ENCODE peak calls at places on chromosomes 6 and 20, in six cellular contexts. One of them, this sample, is unnamed.
A peak's percentile ranks its signal among the peaks of the same experiment; 100 is the strongest.

GRCh38 chr6:26045046-26045938 is 41.9 kb upstream of the HFE start:
- DNase-seq in iris pigment epithelial cell: peak; percentile 93
- DNase-seq in NCI-H526 treated with DMSO at 0.1 percent for 48 hours: peak; percentile 7
- DNase-seq in GM18507: no peak
- DNase-seq in type B pancreatic cell: no peak
- DNase-seq in CD8-positive, alpha-beta T cell: peak; percentile 79
- DNase-seq in this sample: peak; percentile 82

GRCh38 chr20:51803157-51803854 is 985 bp upstream of the SALL4 start:
- DNase-seq in iris pigment epithelial cell: no peak
- DNase-seq in NCI-H526 treated with DMSO at 0.1 percent for 48 hours: no peak
- DNase-seq in GM18507: no peak
- DNase-seq in type B pancreatic cell: no peak
- DNase-seq in CD8-positive, alpha-beta T cell: no peak
- DNase-seq in this sample: no peak

GRCh38 chr6:90574610-90575009 is 12.3 kb downstream of the MAP3K7 start:
- DNase-seq in iris pigment epithelial cell: peak; percentile 88
- DNase-seq in NCI-H526 treated with DMSO at 0.1 percent for 48 hours: no peak
- DNase-seq in GM18507: no peak
- DNase-seq in type B pancreatic cell: no peak
- DNase-seq in CD8-positive, alpha-beta T cell: no peak
- DNase-seq in this sample: no peak

GRCh38 chr6:169427856-169428255 is 174.2 kb upstream of the THBS2 start:
- DNase-seq in iris pigment epithelial cell: peak; percentile 87
- DNase-seq in NCI-H526 treated with DMSO at 0.1 percent for 48 hours: no peak
- DNase-seq in GM18507: no peak
- DNase-seq in type B pancreatic cell: no peak
- DNase-seq in CD8-positive, alpha-beta T cell: no peak
- DNase-seq in this sample: no peak

GRCh38 chr6:90294989-90295853 is 1.4 kb downstream of the BACH2 start:
- DNase-seq in iris pigment epithelial cell: peak; percentile 47
- DNase-seq in NCI-H526 treated with DMSO at 0.1 percent for 48 hours: no peak
- DNase-seq in GM18507: no peak
- DNase-seq in type B pancreatic cell: no peak
- DNase-seq in CD8-positive, alpha-beta T cell: peak; percentile 65
- DNase-seq in this sample: peak; percentile 86

GRCh38 chr6:34517966-34518365 is 38.2 kb downstream of the SPDEF start:
- DNase-seq in iris pigment epithelial cell: no peak
- DNase-seq in NCI-H526 treated with DMSO at 0.1 percent for 48 hours: no peak
- DNase-seq in GM18507: no peak
- DNase-seq in type B pancreatic cell: no peak
- DNase-seq in CD8-positive, alpha-beta T cell: no peak
- DNase-seq in this sample: no peak

GRCh38 chr6:16239090-16239797 is 857 bp downstream of the GMPR start:
- DNase-seq in iris pigment epithelial cell: peak; percentile 43
- DNase-seq in NCI-H526 treated with DMSO at 0.1 percent for 48 hours: peak; percentile 69
- DNase-seq in GM18507: no peak
- DNase-seq in type B pancreatic cell: no peak
- DNase-seq in CD8-positive, alpha-beta T cell: peak; percentile 12
- DNase-seq in this sample: no peak

GRCh38 chr6:21664263-21665081 is 70.9 kb downstream of the SOX4 start:
- DNase-seq in iris pigment epithelial cell: peak; percentile 41
- DNase-seq in NCI-H526 treated with DMSO at 0.1 percent for 48 hours: no peak
- DNase-seq in GM18507: no peak
- DNase-seq in type B pancreatic cell: no peak
- DNase-seq in CD8-positive, alpha-beta T cell: no peak
- DNase-seq in this sample: peak; percentile 22

GRCh38 chr6:130466744-130467052 is 100.9 kb downstream of the TMEM200A start:
- DNase-seq in iris pigment epithelial cell: peak; percentile 63
- DNase-seq in NCI-H526 treated with DMSO at 0.1 percent for 48 hours: no peak
- DNase-seq in GM18507: no peak
- DNase-seq in type B pancreatic cell: no peak
- DNase-seq in CD8-positive, alpha-beta T cell: no peak
- DNase-seq in this sample: no peak

GRCh38 chr20:43916875-43917371 is 2.3 kb downstream of the TOX2 start:
- DNase-seq in iris pigment epithelial cell: peak; percentile 47
- DNase-seq in NCI-H526 treated with DMSO at 0.1 percent for 48 hours: no peak
- DNase-seq in GM18507: no peak
- DNase-seq in type B pancreatic cell: no peak
- DNase-seq in CD8-positive, alpha-beta T cell: no peak
- DNase-seq in this sample: no peak

GRCh38 chr6:63471654-63472053 is 100.6 kb upstream of the LOC128125822 start:
- DNase-seq in iris pigment epithelial cell: no peak
- DNase-seq in NCI-H526 treated with DMSO at 0.1 percent for 48 hours: no peak
- DNase-seq in GM18507: no peak
- DNase-seq in type B pancreatic cell: no peak
- DNase-seq in CD8-positive, alpha-beta T cell: no peak
- DNase-seq in this sample: no peak

GRCh38 chr6:104784884-104785283 is 74.8 kb downstream of the HACE1 start:
- DNase-seq in iris pigment epithelial cell: peak; percentile 61
- DNase-seq in NCI-H526 treated with DMSO at 0.1 percent for 48 hours: no peak
- DNase-seq in GM18507: no peak
- DNase-seq in type B pancreatic cell: no peak
- DNase-seq in CD8-positive, alpha-beta T cell: no peak
- DNase-seq in this sample: no peak